ENCODE peak calls at places on chromosomes 11 and 22, in seven cellular contexts. Z, K, E, I, L, Y and U are unnamed samples. For H3K4me1, the result is how much of the 10 kb centered on the place peaks cover.

GRCh38 chr11:86061483-86061882 is 7.4 kb downstream of the PICALM start:
- DNase-seq in Z (no peak), K (no peak), E (no peak), I (no peak), L (no peak), Y (no peak), U (no peak)

GRCh38 chr22:39292561-39293074 is 26.8 kb downstream of the RPL3 start:
- DNase-seq in Z (peak), K (peak), E (peak), I (peak), L (peak), Y (peak), U (peak)

GRCh38 chr11:48106166-48106565 is 110.4 kb upstream of the OR4B1 start:
- DNase-seq in Z (no peak), K (no peak), E (no peak), I (no peak), L (no peak), Y (no peak), U (no peak)

GRCh38 chr11:19281555-19281954 is 40.8 kb upstream of the E2F8 start:
- DNase-seq in Z (no peak), K (no peak), E (no peak), I (no peak), L (no peak), Y (no peak), U (no peak)

GRCh38 chr11:117315285-117316196 is 515 bp downstream of the BACE1 start:
- DNase-seq in Z (no peak), K (no peak), E (no peak), I (no peak), L (peak), Y (peak), U (peak)

GRCh38 chr11:92224394-92225205 is at the start of gene FAT3:
- DNase-seq in Z (no peak), K (no peak), E (peak), I (no peak), L (no peak), Y (peak), U (no peak)

GRCh38 chr11:25247336-25247735 is 750.5 kb downstream of the LUZP2 start:
- DNase-seq in Z (no peak), K (no peak), E (no peak), I (no peak), L (no peak), Y (no peak), U (no peak)

GRCh38 chr22:46490538-46490937 is 46.9 kb downstream of the CELSR1 start:
- DNase-seq in Z (no peak), K (no peak), E (no peak), I (no peak), L (no peak), Y (no peak), U (no peak)

GRCh38 chr11:103716363-103716762 is 320.1 kb upstream of the DDI1 start:
- DNase-seq in Z (no peak), K (no peak), E (no peak), I (no peak), L (no peak), Y (no peak), U (no peak)

GRCh38 chr22:19810381-19811141 is 44.1 kb downstream of the GNB1L start:
- DNase-seq in Z (peak), K (no peak), E (no peak), I (no peak), L (peak), Y (peak), U (peak)

DNA sequence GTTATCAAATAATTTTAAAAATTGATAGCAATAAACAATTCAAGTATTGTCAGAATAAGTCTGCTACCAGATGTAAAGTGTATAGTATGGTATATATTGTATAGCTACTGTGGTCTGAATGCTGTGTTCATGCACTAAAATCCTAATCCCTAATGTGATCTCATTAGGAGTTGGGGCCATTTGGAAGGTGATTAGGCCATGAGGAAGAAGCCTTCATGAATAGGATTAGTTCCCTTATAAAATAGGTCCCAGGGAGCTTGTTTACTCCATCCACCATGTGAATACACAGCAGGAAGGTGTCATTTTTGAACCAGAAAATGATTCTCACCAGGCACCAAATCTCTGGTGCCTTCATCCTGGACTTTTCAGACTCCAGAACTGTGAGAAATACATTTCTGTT is 363.0 kb upstream of the CNTN5 start:
- DNase-seq in Z (no peak), K (no peak), E (no peak), I (no peak), L (no peak), Y (no peak), U (no peak)
- H3K4me1 ChIP-seq in Z (under half), K (under half), E (under half), I (under half), L (under half), Y (under half), U (under half)

GRCh38 chr22:35399678-35400334 is at the start of gene MCM5:
- DNase-seq in Z (peak), K (peak), E (peak), I (peak), L (peak), Y (peak), U (peak)
- TF ChIP-seq POLR2A in Z (no peak), K (no peak), E (peak), I (no peak), L (no peak), Y (no peak), U (no peak)

GRCh38 chr22:20890975-20891374 is 26.2 kb upstream of the CRKL start:
- DNase-seq in Z (no peak), K (no peak), E (no peak), I (no peak), L (no peak), Y (no peak), U (no peak)
- H3K4me1 ChIP-seq in Z (under half), K (under half), E (under half), I (under half), L (under half), Y (under half), U (under half)

GRCh38 chr11:66745356-66746235 is 16.6 kb upstream of the SPTBN2 start:
- DNase-seq in Z (no peak), K (peak), E (peak), I (no peak), L (peak), Y (no peak), U (peak)

GRCh38 chr11:66747480-66747879 is 18.5 kb upstream of the SPTBN2 start:
- DNase-seq in Z (no peak), K (no peak), E (no peak), I (no peak), L (no peak), Y (no peak), U (no peak)

GRCh38 chr11:66743271-66743968 is 14.4 kb upstream of the SPTBN2 start:
- DNase-seq in Z (no peak), K (peak), E (peak), I (no peak), L (peak), Y (no peak), U (peak)

GRCh38 chr11:66749091-66749490 is 20.1 kb upstream of the SPTBN2 start:
- DNase-seq in Z (no peak), K (no peak), E (no peak), I (no peak), L (no peak), Y (no peak), U (peak)

GRCh38 chr11:66744485-66745355 is 15.7 kb upstream of the SPTBN2 start:
- DNase-seq in Z (peak), K (peak), E (peak), I (peak), L (peak), Y (peak), U (peak)
- TF ChIP-seq POLR2A in Z (no peak), K (peak), E (peak), I (peak), L (no peak), Y (peak), U (peak)

DNA sequence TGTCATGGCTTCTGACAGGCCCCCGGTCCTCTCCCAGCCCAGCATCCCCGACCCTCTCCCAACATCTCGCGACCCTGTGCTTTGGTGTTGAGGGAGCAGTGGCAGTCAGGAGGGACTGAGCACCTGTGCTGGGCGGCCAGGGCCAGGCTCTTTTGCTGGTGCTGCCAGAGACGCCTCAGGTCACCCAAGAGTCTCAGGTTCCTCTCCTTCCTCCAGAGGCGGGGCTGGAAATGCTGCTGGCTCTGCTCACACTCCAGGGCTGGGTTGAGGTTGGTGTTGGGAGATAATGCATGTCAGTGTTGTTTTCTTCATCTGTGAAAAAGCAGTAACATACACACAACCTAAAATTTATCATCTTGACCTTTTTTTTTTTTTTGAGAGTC is 1.2 kb upstream of the IGLL1 start:
- DNase-seq in Z (no peak), K (no peak), E (no peak), I (no peak), L (no peak), Y (no peak), U (no peak)
- H3K4me1 ChIP-seq in Z (under half), K (under half), E (under half), I (under half), L (under half), Y (under half), U (under half)

GRCh38 chr22:50469377-50470305 is 5.2 kb downstream of the SBF1 start:
- DNase-seq in Z (no peak), K (peak), E (peak), I (no peak), L (peak), Y (no peak), U (peak)
- TF ChIP-seq POLR2A in Z (no peak), K (peak), E (no peak), I (no peak), L (no peak), Y (no peak), U (no peak)

DNA sequence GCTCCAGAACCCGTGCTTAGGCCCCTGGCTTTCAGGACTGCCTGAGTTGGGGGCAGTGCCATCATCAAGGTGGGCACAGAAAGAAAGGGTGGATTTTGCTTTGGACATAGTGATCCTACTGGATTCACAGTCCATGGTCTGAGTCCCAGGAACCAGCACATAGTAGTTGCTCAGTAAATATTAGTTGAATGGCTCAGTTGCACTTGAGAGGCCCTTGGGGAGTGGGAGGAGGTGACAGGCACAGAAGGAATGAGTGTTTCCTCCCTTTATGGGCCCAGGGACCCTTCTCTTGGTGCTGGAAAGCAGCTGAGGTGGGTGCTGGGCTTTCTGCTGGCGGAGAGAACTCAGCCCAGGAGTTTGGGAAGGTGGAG is 16.6 kb downstream of the ARHGEF17 start:
- DNase-seq in Z (no peak), K (no peak), E (no peak), I (no peak), L (no peak), Y (no peak), U (no peak)
- H3K4me1 ChIP-seq in Z (half or more), K (under half), E (under half), I (under half), L (under half), Y (under half), U (half or more)

GRCh38 chr11:22076215-22076930 is 116.5 kb upstream of the ANO5 start:
- DNase-seq in Z (no peak), K (no peak), E (no peak), I (no peak), L (no peak), Y (no peak), U (no peak)
- TF ChIP-seq POLR2A in Z (no peak), K (no peak), E (no peak), I (no peak), L (no peak), Y (no peak), U (no peak)

GRCh38 chr11:61693897-61694840 is 14.0 kb downstream of the DAGLA start:
- DNase-seq in Z (no peak), K (peak), E (peak), I (no peak), L (peak), Y (no peak), U (peak)

GRCh38 chr11:61696602-61697001 is 16.4 kb downstream of the DAGLA start:
- DNase-seq in Z (no peak), K (no peak), E (no peak), I (no peak), L (no peak), Y (no peak), U (no peak)

GRCh38 chr11:61697093-61697492 is 16.9 kb downstream of the DAGLA start:
- DNase-seq in Z (no peak), K (no peak), E (peak), I (peak), L (no peak), Y (no peak), U (no peak)

GRCh38 chr11:61695917-61696316 is 15.7 kb downstream of the DAGLA start:
- DNase-seq in Z (peak), K (peak), E (peak), I (peak), L (peak), Y (peak), U (peak)

DNA sequence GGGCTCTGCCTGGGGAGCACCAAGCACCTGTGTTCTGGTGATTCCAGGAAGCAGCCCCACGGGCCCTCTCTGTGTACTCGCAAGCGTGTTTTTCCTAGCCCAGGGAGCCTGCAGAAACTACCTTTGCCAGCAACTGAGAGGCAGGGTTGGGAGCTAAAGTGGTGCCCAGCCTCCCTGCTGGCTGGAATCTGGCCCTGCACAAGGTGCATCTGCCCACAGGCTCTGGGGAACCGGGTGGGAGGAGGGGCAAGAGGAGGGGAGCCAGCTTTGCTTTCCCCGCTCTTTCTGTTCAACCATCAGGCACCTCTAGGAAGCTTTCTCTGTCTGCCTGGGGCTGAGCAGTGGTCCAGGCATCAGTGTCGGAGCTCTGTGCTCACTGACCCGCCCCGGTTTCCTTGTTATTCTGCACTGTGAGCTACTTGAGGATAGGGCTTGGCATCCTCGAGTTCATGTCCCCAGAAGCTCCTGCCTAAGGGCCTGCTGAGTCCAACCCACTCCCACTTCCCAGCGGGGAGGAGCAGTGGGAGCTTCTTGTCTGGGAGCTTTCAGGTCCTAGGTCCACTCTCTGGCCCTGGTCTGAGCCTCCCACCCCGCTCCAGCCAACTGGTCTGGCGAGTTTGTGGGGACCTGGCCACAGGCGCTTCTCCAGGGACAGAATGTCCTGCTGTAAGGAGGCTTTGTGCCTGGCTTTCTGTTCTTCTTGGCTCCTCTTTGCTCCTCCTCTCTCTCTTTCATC is 14.9 kb downstream of the DAGLA start:
- DNase-seq in Z (peak), K (peak), E (peak), I (peak), L (no peak), Y (peak), U (peak)
- H3K4me1 ChIP-seq in Z (half or more), K (half or more), E (half or more), I (half or more), L (half or more), Y (under half), U (under half)